ENCODE peak calls at places on chromosomes 7 and 10, in nine cellular contexts. N is heart left ventricle; X is brain microvascular endothelial cell; Y is tibial nerve; B is suprapubic skin; A is uterus; L is upper lobe of left lung; M is fibroblast of lung; F is CD8-positive, alpha-beta T cell. S is an unnamed sample.

GRCh38 chr7:71695189-71695588 is 563.2 kb downstream of the GALNT17 start:
- DNase-seq in N (no peak), X (no peak), Y (no peak), B (no peak), A (no peak), L (no peak), M (no peak), F (no peak), S (no peak)

GRCh38 chr10:43083764-43084163 is 6.9 kb downstream of the RET start:
- DNase-seq in N (no peak), X (no peak), Y (no peak), B (no peak), A (no peak), L (no peak), M (no peak), F (no peak), S (no peak)

GRCh38 chr7:153943428-153944370 is 108.5 kb upstream of the DPP6 start:
- DNase-seq in N (no peak), X (no peak), Y (no peak), B (no peak), A (no peak), L (peak), M (no peak), F (no peak), S (no peak)

GRCh38 chr10:15180736-15181135 is 12.2 kb upstream of the NMT2 start:
- DNase-seq in N (no peak), X (no peak), Y (no peak), B (no peak), A (no peak), L (no peak), M (no peak), F (no peak), S (no peak)

GRCh38 chr7:36280840-36281812 is 108.5 kb upstream of the ANLN start:
- DNase-seq in N (peak), X (peak), Y (peak), B (peak), A (peak), L (peak), M (peak), F (no peak), S (no peak)

GRCh38 chr7:135490783-135491182 is 19.1 kb downstream of the CNOT4 start:
- DNase-seq in N (no peak), X (peak), Y (no peak), B (no peak), A (no peak), L (no peak), M (peak), F (no peak), S (no peak)

GRCh38 chr10:42801135-42801534 is 18.5 kb downstream of the BMS1 start:
- DNase-seq in N (no peak), X (no peak), Y (no peak), B (no peak), A (no peak), L (no peak), M (no peak), F (no peak), S (no peak)

GRCh38 chr10:124701435-124701834 is 42.7 kb downstream of the FAM53B start:
- DNase-seq in N (peak), X (peak), Y (peak), B (no peak), A (peak), L (no peak), M (peak), F (no peak), S (peak)

GRCh38 chr7:132102942-132103341 is 473.3 kb downstream of the PLXNA4 start:
- DNase-seq in N (no peak), X (no peak), Y (no peak), B (no peak), A (no peak), L (no peak), M (no peak), F (no peak), S (no peak)

GRCh38 chr7:78751253-78751652 is 702.2 kb downstream of the MAGI2 start:
- DNase-seq in N (no peak), X (no peak), Y (no peak), B (no peak), A (no peak), L (no peak), M (no peak), F (no peak), S (no peak)

GRCh38 chr10:71716406-71716805 is 3.2 kb downstream of the C10orf105 start:
- DNase-seq in N (no peak), X (no peak), Y (no peak), B (no peak), A (no peak), L (no peak), M (no peak), F (no peak), S (no peak)

GRCh38 chr7:18337023-18337422 is 158.5 kb upstream of the HDAC9 start:
- DNase-seq in N (no peak), X (no peak), Y (no peak), B (no peak), A (no peak), L (no peak), M (no peak), F (no peak), S (no peak)

GRCh38 chr7:69564454-69565417 is 33.5 kb upstream of the AUTS2 start:
- DNase-seq in N (no peak), X (peak), Y (peak), B (no peak), A (peak), L (no peak), M (peak), F (no peak), S (no peak)

GRCh38 chr7:46003896-46004875 is 83.1 kb upstream of the IGFBP3 start:
- DNase-seq in N (no peak), X (peak), Y (no peak), B (no peak), A (no peak), L (no peak), M (peak), F (no peak), S (no peak)

GRCh38 chr7:77735457-77735856 is 39.2 kb downstream of the RSBN1L start:
- DNase-seq in N (no peak), X (no peak), Y (no peak), B (no peak), A (no peak), L (no peak), M (no peak), F (no peak), S (no peak)

GRCh38 chr10:58302259-58302658 is 32.5 kb upstream of the UBE2D1 start:
- DNase-seq in N (no peak), X (no peak), Y (no peak), B (no peak), A (no peak), L (no peak), M (no peak), F (no peak), S (no peak)

GRCh38 chr7:41975854-41976253 is 261.2 kb downstream of the GLI3 start:
- DNase-seq in N (no peak), X (no peak), Y (no peak), B (no peak), A (no peak), L (no peak), M (peak), F (no peak), S (no peak)

GRCh38 chr7:46934198-46934825 is 647.6 kb downstream of the TNS3 start:
- DNase-seq in N (no peak), X (peak), Y (no peak), B (no peak), A (no peak), L (no peak), M (peak), F (no peak), S (no peak)

GRCh38 chr7:44163591-44163990 is 22.5 kb upstream of the MYL7 start:
- DNase-seq in N (no peak), X (peak), Y (no peak), B (no peak), A (no peak), L (no peak), M (peak), F (no peak), S (no peak)

GRCh38 chr7:81014266-81014665 is 95.4 kb upstream of the SEMA3C start:
- DNase-seq in N (no peak), X (no peak), Y (no peak), B (no peak), A (no peak), L (no peak), M (peak), F (no peak), S (no peak)

GRCh38 chr7:77727527-77727926 is 31.3 kb downstream of the RSBN1L start:
- DNase-seq in N (no peak), X (no peak), Y (no peak), B (no peak), A (no peak), L (no peak), M (no peak), F (no peak), S (no peak)

GRCh38 chr7:127347567-127348246 is 44.8 kb downstream of the ZNF800 start:
- DNase-seq in N (peak), X (peak), Y (no peak), B (peak), A (peak), L (peak), M (peak), F (peak), S (peak)

GRCh38 chr7:148161771-148162170 is 428.8 kb upstream of the C7orf33 start:
- DNase-seq in N (no peak), X (no peak), Y (no peak), B (no peak), A (no peak), L (no peak), M (no peak), F (no peak), S (no peak)

GRCh38 chr7:39950473-39951155 is 558 bp downstream of the CDK13 start:
- DNase-seq in N (peak), X (peak), Y (no peak), B (no peak), A (peak), L (peak), M (peak), F (peak), S (peak)

GRCh38 chr10:106557951-106558733 is 606.4 kb downstream of the SORCS1 start:
- DNase-seq in N (no peak), X (peak), Y (no peak), B (no peak), A (no peak), L (no peak), M (peak), F (no peak), S (no peak)

GRCh38 chr7:112869111-112869774 is 79.0 kb upstream of the TMEM168 start:
- DNase-seq in N (no peak), X (peak), Y (no peak), B (no peak), A (no peak), L (peak), M (peak), F (peak), S (peak)

GRCh38 chr10:96276831-96277230 is 5.5 kb upstream of the BLNK start:
- DNase-seq in N (no peak), X (no peak), Y (no peak), B (no peak), A (no peak), L (no peak), M (no peak), F (no peak), S (no peak)

GRCh38 chr7:71817931-71818330 is 594.2 kb downstream of the CALN1 start:
- DNase-seq in N (no peak), X (no peak), Y (no peak), B (no peak), A (no peak), L (no peak), M (no peak), F (no peak), S (no peak)

GRCh38 chr10:132355297-132355696 is 23.3 kb downstream of the LRRC27 start:
- DNase-seq in N (no peak), X (no peak), Y (no peak), B (peak), A (no peak), L (no peak), M (no peak), F (no peak), S (no peak)

GRCh38 chr10:50554995-50555568 is 68.7 kb downstream of the SGMS1 start:
- DNase-seq in N (no peak), X (peak), Y (no peak), B (no peak), A (no peak), L (no peak), M (peak), F (no peak), S (no peak)

GRCh38 chr10:98023024-98023423 is 7.4 kb downstream of the CRTAC1 start:
- DNase-seq in N (no peak), X (no peak), Y (no peak), B (no peak), A (no peak), L (no peak), M (no peak), F (no peak), S (no peak)

GRCh38 chr10:88467835-88468485 is 115.2 kb downstream of the RNLS start:
- DNase-seq in N (no peak), X (no peak), Y (no peak), B (no peak), A (no peak), L (no peak), M (no peak), F (no peak), S (no peak)

GRCh38 chr10:14074062-14074884 is 256.5 kb downstream of the FRMD4A start:
- DNase-seq in N (peak), X (peak), Y (peak), B (peak), A (peak), L (no peak), M (peak), F (no peak), S (peak)

GRCh38 chr7:75534727-75535307 is 42.7 kb downstream of the SPDYE5 start:
- DNase-seq in N (no peak), X (peak), Y (no peak), B (no peak), A (no peak), L (no peak), M (peak), F (no peak), S (no peak)

GRCh38 chr7:75536940-75537538 is 44.9 kb downstream of the SPDYE5 start:
- DNase-seq in N (no peak), X (no peak), Y (no peak), B (no peak), A (no peak), L (no peak), M (no peak), F (no peak), S (no peak)

GRCh38 chr7:75536491-75536890 is 44.4 kb downstream of the SPDYE5 start:
- DNase-seq in N (no peak), X (no peak), Y (no peak), B (no peak), A (no peak), L (no peak), M (no peak), F (no peak), S (no peak)

GRCh38 chr7:75533926-75534325 is 41.8 kb downstream of the SPDYE5 start:
- DNase-seq in N (no peak), X (no peak), Y (no peak), B (no peak), A (no peak), L (no peak), M (no peak), F (no peak), S (no peak)

GRCh38 chr7:75537731-75538130 is 45.6 kb downstream of the SPDYE5 start:
- DNase-seq in N (no peak), X (no peak), Y (no peak), B (no peak), A (no peak), L (no peak), M (no peak), F (no peak), S (no peak)
- H3K4me3 ChIP-seq in N (no peak), X (no peak), Y (no peak), B (no peak), A (no peak), L (no peak), M (no peak), F (no peak), S (no peak)

DNA sequence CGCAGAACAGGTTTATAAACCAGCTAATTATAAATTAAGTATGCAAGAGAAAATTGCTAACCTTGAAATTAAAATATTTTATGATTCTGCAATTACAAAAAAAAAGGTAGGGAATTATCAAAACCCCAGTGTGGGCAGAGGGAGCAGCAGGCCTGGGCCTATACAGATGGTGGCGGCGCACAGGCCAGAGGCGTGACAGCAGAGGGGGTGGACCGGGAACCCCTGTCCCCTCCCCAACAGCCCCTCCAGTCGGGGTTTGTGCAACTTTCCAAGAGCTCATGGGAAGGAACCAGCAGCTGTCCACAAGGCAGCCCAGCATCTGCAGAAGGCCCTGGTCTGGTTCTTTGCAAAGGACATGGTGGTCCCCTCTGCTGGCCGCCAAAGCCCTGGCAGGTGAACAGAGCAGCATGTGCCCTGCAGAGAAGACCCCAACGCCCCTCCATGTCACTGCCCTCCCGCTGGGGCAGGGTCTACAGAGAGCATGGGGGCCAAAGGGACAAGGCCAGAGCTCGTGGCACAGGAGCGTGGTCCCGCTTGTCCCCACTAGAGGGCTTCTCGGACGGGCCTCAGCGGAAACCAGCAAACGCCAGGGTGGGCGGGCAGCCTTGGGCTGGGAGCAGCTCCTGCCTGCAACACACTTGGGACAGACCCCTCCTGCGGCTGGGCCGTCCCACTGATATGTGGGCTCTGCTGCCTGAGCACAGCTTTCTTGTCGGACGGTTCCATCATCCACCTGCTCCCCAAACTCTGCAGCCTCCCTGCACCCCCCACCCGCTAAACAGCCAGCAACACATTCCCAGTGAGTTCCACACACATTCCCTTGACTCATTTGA is 75.1 kb downstream of the EBF3 start:
- DNase-seq in N (peak), X (peak), Y (peak), B (no peak), A (peak), L (peak), M (peak), F (peak), S (no peak)
- H3K27ac ChIP-seq in N (no peak), X (no peak), Y (no peak), B (no peak), A (no peak), L (no peak), M (no peak), F (no peak), S (no peak)

DNA sequence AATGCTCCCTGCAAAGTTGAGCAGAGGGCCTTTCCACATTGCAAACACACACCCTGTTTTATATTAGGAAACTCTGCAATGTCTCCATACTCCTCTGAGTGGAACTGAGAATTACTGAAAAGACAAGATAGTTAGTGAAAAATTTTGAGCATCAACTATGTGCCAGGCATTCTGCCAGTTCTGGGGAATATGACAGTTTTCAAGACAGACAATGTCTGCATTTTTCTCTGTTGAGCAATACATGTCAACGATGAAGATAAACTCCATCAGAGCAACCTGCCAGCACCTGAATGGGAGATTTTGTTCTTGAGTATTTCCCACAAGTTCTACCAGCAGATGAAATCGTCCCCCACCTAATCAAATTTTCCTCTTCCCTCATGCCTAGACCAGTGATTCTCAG is 203.4 kb upstream of the BMPER start:
- DNase-seq in N (no peak), X (no peak), Y (no peak), B (no peak), A (no peak), L (no peak), M (no peak), F (no peak), S (no peak)
- H3K4me3 ChIP-seq in N (no peak), X (no peak), Y (no peak), B (no peak), A (no peak), L (no peak), M (no peak), F (no peak), S (no peak)

DNA sequence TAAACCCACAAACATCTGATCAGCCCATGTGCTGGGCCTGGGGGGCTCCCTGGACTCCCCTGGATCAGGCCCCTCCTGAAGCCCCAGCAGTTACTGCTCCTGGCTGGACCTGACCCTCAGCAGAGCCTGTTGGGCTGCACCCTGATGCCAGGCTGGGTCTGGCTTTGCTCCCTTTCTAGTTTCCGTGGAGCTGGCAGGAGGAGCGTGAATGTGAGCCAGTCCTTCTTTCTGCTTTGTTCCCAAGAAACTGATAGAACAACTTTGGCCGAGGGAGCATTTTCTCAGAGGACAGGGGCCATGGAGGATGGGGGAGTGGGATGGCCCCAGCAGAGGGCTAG is 128.2 kb downstream of the NEURL1 start:
- DNase-seq in N (no peak), X (no peak), Y (no peak), B (no peak), A (no peak), L (no peak), M (no peak), F (no peak), S (no peak)
- H3K27ac ChIP-seq in N (peak), X (no peak), Y (peak), B (peak), A (peak), L (peak), M (no peak), F (no peak), S (no peak)

GRCh38 chr7:11524476-11525398 is 307.3 kb downstream of the THSD7A start:
- DNase-seq in N (no peak), X (no peak), Y (no peak), B (no peak), A (no peak), L (no peak), M (no peak), F (no peak), S (no peak)
- H3K4me3 ChIP-seq in N (no peak), X (no peak), Y (peak), B (no peak), A (no peak), L (no peak), M (no peak), F (no peak), S (no peak)

DNA sequence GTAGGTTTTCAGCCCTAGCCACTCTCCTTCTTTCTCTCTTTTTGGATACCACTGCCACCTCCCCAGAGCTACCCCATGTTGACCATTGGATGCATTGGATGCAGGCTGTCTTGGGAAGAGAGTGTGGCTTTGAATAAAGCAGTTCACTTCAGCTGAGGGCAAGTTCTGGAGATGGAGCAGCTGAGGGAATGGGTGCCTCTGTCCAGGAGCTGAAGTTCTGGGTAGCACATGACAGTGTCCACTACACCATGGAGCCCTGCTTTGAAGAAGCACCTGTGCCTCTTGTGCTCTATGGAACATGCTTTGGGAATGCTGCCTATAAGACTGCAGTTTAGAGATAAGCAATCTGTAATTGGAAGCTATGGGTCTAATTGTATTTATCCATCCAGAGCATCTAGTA is 1028.7 kb downstream of the TYW1 start:
- DNase-seq in N (no peak), X (no peak), Y (no peak), B (no peak), A (no peak), L (no peak), M (no peak), F (no peak), S (no peak)
- H3K27ac ChIP-seq in N (no peak), X (no peak), Y (no peak), B (no peak), A (no peak), L (no peak), M (no peak), F (no peak), S (no peak)

GRCh38 chr10:34710391-34710751 is 104.7 kb downstream of the PARD3 start:
- DNase-seq in N (no peak), X (peak), Y (peak), B (no peak), A (peak), L (no peak), M (peak), F (no peak), S (no peak)
- H3K4me3 ChIP-seq in N (no peak), X (no peak), Y (no peak), B (no peak), A (no peak), L (no peak), M (no peak), F (no peak), S (no peak)

GRCh38 chr10:61391281-61391680 is 61.9 kb downstream of the TMEM26 start:
- DNase-seq in N (no peak), X (no peak), Y (no peak), B (no peak), A (no peak), L (no peak), M (no peak), F (no peak), S (no peak)
- H3K27ac ChIP-seq in N (no peak), X (no peak), Y (no peak), B (no peak), A (no peak), L (no peak), M (no peak), F (no peak), S (no peak)